ENCODE peak calls at places on chromosomes 11 and 22, in ten cellular contexts. T is tibial nerve; Y is EL; K is fibroblast of lung; X is NCI-H187; S is KG1; L is HTR-8/SVneo; E is HAP-1; M is renal cortical epithelial cell; I is activated CD4-positive, alpha-beta T cell treated with anti-CD3 and anti-CD28 coated beads for 36 hours. R is an unnamed sample.
A peak's percentile ranks its signal among the peaks of the same experiment; 100 is the strongest.

GRCh38 chr11:6438979-6439571 is 1.7 kb downstream of the HPX start:
- DNase-seq in T (peak; percentile 64), Y (peak; percentile 61), K (peak; percentile 57), X (peak; percentile 62), S (no peak), L (peak; percentile 39), E (peak; percentile 39), M (peak; percentile 65), I (peak; percentile 59), R (peak; percentile 83)

GRCh38 chr11:12542186-12542935 is 131.9 kb upstream of the TEAD1 start:
- DNase-seq in T (no peak), Y (no peak), K (no peak), X (no peak), S (no peak), L (no peak), E (no peak), M (no peak), I (no peak), R (no peak)

GRCh38 chr11:15627560-15627959 is 512.8 kb downstream of the INSC start:
- DNase-seq in T (no peak), Y (peak; percentile 85), K (peak; percentile 42), X (no peak), S (no peak), L (peak; percentile 8), E (no peak), M (peak; percentile 68), I (no peak), R (no peak)

GRCh38 chr11:102302241-102302640 is 15.0 kb upstream of the BIRC3 start:
- DNase-seq in T (no peak), Y (no peak), K (no peak), X (no peak), S (no peak), L (no peak), E (no peak), M (no peak), I (no peak), R (no peak)

GRCh38 chr11:57493507-57494503 is 21.7 kb downstream of the SLC43A1 start:
- DNase-seq in T (peak; percentile 57), Y (peak; percentile 31), K (no peak), X (peak; percentile 28), S (peak; percentile 40), L (peak; percentile 48), E (peak; percentile 17), M (peak; percentile 45), I (peak; percentile 88), R (peak; percentile 87)

GRCh38 chr11:114832532-114833125 is 154.3 kb downstream of the NXPE2 start:
- DNase-seq in T (no peak), Y (no peak), K (no peak), X (peak; percentile 30), S (no peak), L (no peak), E (no peak), M (no peak), I (no peak), R (no peak)

GRCh38 chr22:27192135-27192900 is 534.9 kb downstream of the MIAT start:
- DNase-seq in T (peak; percentile 18), Y (no peak), K (no peak), X (no peak), S (no peak), L (no peak), E (no peak), M (no peak), I (no peak), R (no peak)

GRCh38 chr11:8597182-8597581 is 3.2 kb upstream of the STK33 start:
- DNase-seq in T (no peak), Y (peak; percentile 31), K (peak; percentile 85), X (no peak), S (no peak), L (no peak), E (no peak), M (peak; percentile 88), I (no peak), R (peak; percentile 37)

GRCh38 chr22:44542561-44543222 is 44.7 kb upstream of the RTL6 start:
- DNase-seq in T (no peak), Y (no peak), K (no peak), X (no peak), S (no peak), L (no peak), E (no peak), M (no peak), I (no peak), R (no peak)

GRCh38 chr22:39240841-39241631 is 3.7 kb downstream of the PDGFB start:
- DNase-seq in T (peak; percentile 36), Y (peak; percentile 13), K (no peak), X (no peak), S (no peak), L (no peak), E (no peak), M (peak; percentile 56), I (peak; percentile 74), R (peak; percentile 74)